ENCODE peak calls at places on chromosomes 4 and X, in eight cellular contexts. B is mucosa of descending colon, W is colonic mucosa, C is cardiac muscle cell, I is mammary epithelial cell, Z is tibial nerve, Y is IMR-90, N is upper lobe of right lung. F is an unnamed sample.
A peak's percentile ranks its signal among the peaks of the same experiment; 100 is the strongest.

GRCh38 chr4:5998333-5998936 is 19.8 kb downstream of the C4orf50 start:
- DNase-seq in B (peak; percentile 42), W (peak; percentile 40), C (peak; percentile 71), I (peak; percentile 20), Z (no peak), Y (peak; percentile 61), N (peak; percentile 66), F (no peak)

GRCh38 chrX:31837445-31837844 is 765.6 kb upstream of the FTHL17 start:
- DNase-seq in B (no peak), W (no peak), C (no peak), I (no peak), Z (no peak), Y (no peak), N (no peak), F (no peak)

GRCh38 chr4:58515206-58515605 is 1405.0 kb upstream of the IGFBP7 start:
- DNase-seq in B (no peak), W (no peak), C (no peak), I (no peak), Z (no peak), Y (no peak), N (no peak), F (no peak)

GRCh38 chrX:22237479-22237878 is 35.2 kb upstream of the CBLL2 start:
- DNase-seq in B (no peak), W (no peak), C (no peak), I (no peak), Z (no peak), Y (peak; percentile 20), N (no peak), F (no peak)

GRCh38 chrX:56802921-56803848 is 74.1 kb downstream of the NBDY start:
- DNase-seq in B (peak; percentile 37), W (peak; percentile 81), C (peak; percentile 72), I (peak; percentile 67), Z (peak; percentile 22), Y (peak; percentile 76), N (no peak), F (no peak)

GRCh38 chrX:11212741-11213140 is 80.5 kb upstream of the AMELX start:
- DNase-seq in B (no peak), W (no peak), C (no peak), I (no peak), Z (no peak), Y (no peak), N (no peak), F (no peak)

GRCh38 chrX:19836337-19836736 is 51.1 kb downstream of the SH3KBP1 start:
- DNase-seq in B (no peak), W (no peak), C (no peak), I (no peak), Z (no peak), Y (no peak), N (no peak), F (no peak)

GRCh38 chrX:69031181-69031580 is 134.1 kb downstream of the PJA1 start:
- DNase-seq in B (no peak), W (no peak), C (no peak), I (no peak), Z (no peak), Y (no peak), N (no peak), F (no peak)

GRCh38 chrX:150704030-150704613 is 10.9 kb downstream of the MTMR1 start:
- DNase-seq in B (no peak), W (no peak), C (peak; percentile 54), I (peak; percentile 65), Z (no peak), Y (peak; percentile 71), N (no peak), F (no peak)

GRCh38 chr4:152540941-152541340 is 5.0 kb upstream of the FBXW7 start:
- DNase-seq in B (no peak), W (no peak), C (no peak), I (no peak), Z (no peak), Y (no peak), N (no peak), F (peak; percentile 55)

GRCh38 chrX:318068-318738 is 393 bp downstream of the GTPBP6 start:
- DNase-seq in B (peak; percentile 97), W (peak; percentile 97), C (peak; percentile 99), I (peak; percentile 98), Z (peak; percentile 100), Y (peak; percentile 97), N (peak; percentile 98), F (peak; percentile 100)

GRCh38 chr4:11954093-11954492 is 525.4 kb upstream of the HS3ST1 start:
- DNase-seq in B (no peak), W (peak; percentile 23), C (peak; percentile 80), I (peak; percentile 8), Z (no peak), Y (no peak), N (no peak), F (no peak)

GRCh38 chr4:88075336-88075735 is 67.9 kb downstream of the PKD2 start:
- DNase-seq in B (no peak), W (no peak), C (no peak), I (no peak), Z (no peak), Y (no peak), N (no peak), F (no peak)

GRCh38 chr4:38531126-38531737 is 132.8 kb upstream of the KLF3 start:
- DNase-seq in B (no peak), W (no peak), C (peak; percentile 41), I (no peak), Z (no peak), Y (peak; percentile 3), N (no peak), F (no peak)

GRCh38 chr4:25977397-25978170 is 63.6 kb downstream of the SMIM20 start:
- DNase-seq in B (no peak), W (no peak), C (no peak), I (no peak), Z (no peak), Y (no peak), N (no peak), F (no peak)

GRCh38 chrX:144335402-144335801 is 451.5 kb downstream of the UBE2NL start:
- DNase-seq in B (no peak), W (no peak), C (no peak), I (no peak), Z (no peak), Y (no peak), N (no peak), F (no peak)

GRCh38 chrX:724256-724655 is 93.7 kb downstream of the SHOX start:
- DNase-seq in B (no peak), W (no peak), C (peak; percentile 12), I (no peak), Z (no peak), Y (no peak), N (no peak), F (no peak)

GRCh38 chrX:24423960-24424359 is 41.1 kb upstream of the PDK3 start:
- DNase-seq in B (no peak), W (no peak), C (peak; percentile 6), I (no peak), Z (no peak), Y (no peak), N (no peak), F (no peak)

GRCh38 chrX:34559325-34559724 is 97.8 kb downstream of the TMEM47 start:
- DNase-seq in B (no peak), W (no peak), C (peak; percentile 4), I (peak; percentile 60), Z (no peak), Y (peak; percentile 17), N (no peak), F (no peak)

GRCh38 chr4:149158852-149159251 is 656.8 kb downstream of the IQCM start:
- DNase-seq in B (no peak), W (no peak), C (no peak), I (no peak), Z (no peak), Y (peak; percentile 19), N (no peak), F (no peak)

GRCh38 chrX:18931972-18932371 is 51.9 kb downstream of the PHKA2 start:
- DNase-seq in B (no peak), W (peak; percentile 20), C (peak; percentile 41), I (no peak), Z (no peak), Y (peak; percentile 30), N (no peak), F (no peak)

GRCh38 chr4:138919094-138919936 is 96.3 kb upstream of the NOCT start:
- DNase-seq in B (peak; percentile 89), W (peak; percentile 69), C (peak; percentile 82), I (peak; percentile 74), Z (peak; percentile 47), Y (peak; percentile 82), N (peak; percentile 84), F (no peak)

DNA sequence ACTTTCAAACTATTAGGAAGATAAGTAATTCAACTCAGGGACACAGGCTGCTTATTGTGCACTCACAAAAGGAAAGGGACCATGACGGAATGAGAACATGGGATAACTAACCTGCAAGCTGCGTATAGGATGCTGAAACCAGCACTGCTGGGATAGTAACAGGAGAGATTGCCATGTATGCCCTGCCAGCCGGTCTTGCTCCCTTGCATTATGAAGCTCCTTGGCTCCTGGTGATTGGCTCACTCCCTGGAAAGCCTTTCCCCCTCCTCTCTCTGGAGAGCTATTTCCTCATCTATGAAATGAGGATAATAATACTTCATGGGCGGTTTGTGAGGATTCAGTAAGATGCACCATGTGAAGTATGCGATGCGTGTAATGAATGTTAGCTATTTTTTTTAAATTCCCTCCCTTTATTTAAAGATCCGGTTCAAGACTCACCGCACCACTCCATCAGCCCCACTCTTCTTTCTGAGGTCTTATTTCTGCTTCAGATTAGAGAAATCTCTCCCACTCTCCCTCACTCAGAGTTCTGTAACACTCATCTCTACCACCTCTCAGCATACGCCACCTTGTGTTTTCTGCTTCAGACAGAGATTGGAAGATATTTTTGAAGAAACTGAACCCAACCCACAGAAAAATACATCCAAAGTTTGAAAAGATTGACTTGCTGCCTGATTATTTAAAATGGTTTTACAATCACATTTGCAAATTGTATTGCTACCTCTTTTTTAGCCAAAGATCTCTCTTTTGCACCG is 18.4 kb downstream of the MSMO1 start:
- DNase-seq in B (no peak), W (no peak), C (peak; percentile 33), I (no peak), Z (no peak), Y (no peak), N (no peak), F (no peak)
- TF ChIP-seq CTCF in B (no peak), W (no peak), C (no peak), I (no peak), Z (no peak), Y (peak; percentile 9), N (peak; percentile 15), F (peak; percentile 35)

DNA sequence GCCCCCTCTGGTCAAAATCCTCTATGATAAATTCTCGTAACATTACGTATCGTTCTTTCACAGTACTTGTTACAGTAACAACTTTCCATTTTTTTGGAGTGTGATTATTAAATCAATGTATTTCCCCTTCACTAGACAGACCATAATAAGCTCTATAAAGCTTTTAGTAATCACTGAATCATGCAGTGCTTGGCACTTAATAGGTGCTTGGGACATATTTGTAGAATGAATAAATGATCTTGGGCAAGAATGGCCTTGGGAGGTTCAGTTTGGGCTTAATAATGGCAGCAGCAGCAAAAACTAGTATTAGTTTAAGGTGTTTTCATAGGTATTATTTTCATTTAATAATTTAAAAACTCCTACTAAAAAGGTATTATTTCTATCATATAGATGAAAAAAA is 33.4 kb upstream of the SFRP2 start:
- DNase-seq in B (no peak), W (no peak), C (no peak), I (peak; percentile 38), Z (no peak), Y (no peak), N (no peak), F (no peak)
- H3K4me1 ChIP-seq in B (no peaks in the 10 kb centered on the region), W (no peaks in the 10 kb centered on the region), C (no peaks in the 10 kb centered on the region), I (no peaks in the 10 kb centered on the region), Z (no peaks in the 10 kb centered on the region), Y (no peaks in the 10 kb centered on the region), N (no peaks in the 10 kb centered on the region), F (no peaks in the 10 kb centered on the region)

GRCh38 chr4:69713593-69713992 is 46.8 kb downstream of the SULT1B1 start:
- DNase-seq in B (no peak), W (no peak), C (peak; percentile 85), I (peak; percentile 52), Z (peak; percentile 15), Y (no peak), N (no peak), F (no peak)
- TF ChIP-seq CTCF in B (no peak), W (no peak), C (no peak), I (no peak), Z (no peak), Y (no peak), N (no peak), F (no peak)

GRCh38 chrX:134180566-134180965 is 56.4 kb upstream of the CCDC160 start:
- DNase-seq in B (no peak), W (no peak), C (no peak), I (no peak), Z (no peak), Y (no peak), N (no peak), F (no peak)
- H3K4me1 ChIP-seq in B (no peaks in the 10 kb centered on the region), W (no peaks in the 10 kb centered on the region), C (peaks cover 41% of the 10 kb centered on the region), I (no peaks in the 10 kb centered on the region), Z (no peaks in the 10 kb centered on the region), Y (no peaks in the 10 kb centered on the region), N (no peaks in the 10 kb centered on the region), F (no peaks in the 10 kb centered on the region)